ENCODE peak calls at places on chromosomes 5 and 9, in seven cellular contexts. One of them, this sample, is unnamed.

GRCh38 chr9:36847781-36848673 is 186.0 kb downstream of the PAX5 start:
- DNase-seq in activated effector memory CD4-positive, alpha-beta T cell treated with Interleukin-2 at 50 U/mL for 16 hours: no peak
- DNase-seq in EL: no peak
- DNase-seq in H54: no peak
- DNase-seq in fibroblast of mammary gland: no peak
- DNase-seq in ureter: no peak
- DNase-seq in NCI-H2081: no peak
- DNase-seq in this sample: no peak

GRCh38 chr5:163193886-163194285 is 243.5 kb upstream of the CCNG1 start:
- DNase-seq in NCI-H2081: no peak
- DNase-seq in fibroblast of mammary gland: no peak
- DNase-seq in ureter: no peak
- DNase-seq in EL: no peak
- DNase-seq in activated effector memory CD4-positive, alpha-beta T cell treated with Interleukin-2 at 50 U/mL for 16 hours: no peak
- DNase-seq in H54: no peak
- DNase-seq in this sample: no peak

GRCh38 chr5:150457112-150457511 is 7.6 kb upstream of the RPS14 start:
- DNase-seq in ureter: no peak
- DNase-seq in H54: no peak
- DNase-seq in EL: no peak
- DNase-seq in NCI-H2081: no peak
- DNase-seq in fibroblast of mammary gland: no peak
- DNase-seq in activated effector memory CD4-positive, alpha-beta T cell treated with Interleukin-2 at 50 U/mL for 16 hours: no peak
- DNase-seq in this sample: no peak

GRCh38 chr9:93814561-93814960 is 140.6 kb downstream of the BARX1 start:
- DNase-seq in fibroblast of mammary gland: no peak
- DNase-seq in activated effector memory CD4-positive, alpha-beta T cell treated with Interleukin-2 at 50 U/mL for 16 hours: no peak
- DNase-seq in ureter: no peak
- DNase-seq in NCI-H2081: peak
- DNase-seq in EL: no peak
- DNase-seq in H54: peak
- DNase-seq in this sample: no peak

GRCh38 chr5:180832638-180833068 is 28.4 kb downstream of the ZFP62 start:
- DNase-seq in activated effector memory CD4-positive, alpha-beta T cell treated with Interleukin-2 at 50 U/mL for 16 hours: no peak
- DNase-seq in ureter: peak
- DNase-seq in NCI-H2081: no peak
- DNase-seq in fibroblast of mammary gland: no peak
- DNase-seq in H54: no peak
- DNase-seq in EL: no peak
- DNase-seq in this sample: no peak

GRCh38 chr5:145797336-145797735 is 37.8 kb downstream of the PRELID2 start:
- DNase-seq in H54: no peak
- DNase-seq in fibroblast of mammary gland: peak
- DNase-seq in ureter: no peak
- DNase-seq in activated effector memory CD4-positive, alpha-beta T cell treated with Interleukin-2 at 50 U/mL for 16 hours: no peak
- DNase-seq in NCI-H2081: no peak
- DNase-seq in EL: peak
- DNase-seq in this sample: no peak

GRCh38 chr5:157924931-157925729 is 66.2 kb upstream of the CLINT1 start:
- DNase-seq in activated effector memory CD4-positive, alpha-beta T cell treated with Interleukin-2 at 50 U/mL for 16 hours: no peak
- DNase-seq in EL: peak
- DNase-seq in NCI-H2081: no peak
- DNase-seq in ureter: no peak
- DNase-seq in fibroblast of mammary gland: peak
- DNase-seq in H54: no peak
- DNase-seq in this sample: no peak

GRCh38 chr9:74499111-74499601 is 2.0 kb downstream of the RORB start:
- DNase-seq in activated effector memory CD4-positive, alpha-beta T cell treated with Interleukin-2 at 50 U/mL for 16 hours: no peak
- DNase-seq in EL: no peak
- DNase-seq in fibroblast of mammary gland: no peak
- DNase-seq in ureter: no peak
- DNase-seq in NCI-H2081: no peak
- DNase-seq in H54: no peak
- DNase-seq in this sample: no peak

GRCh38 chr9:119318371-119318770 is 50.9 kb downstream of the BRINP1 start:
- DNase-seq in H54: no peak
- DNase-seq in fibroblast of mammary gland: no peak
- DNase-seq in ureter: no peak
- DNase-seq in activated effector memory CD4-positive, alpha-beta T cell treated with Interleukin-2 at 50 U/mL for 16 hours: no peak
- DNase-seq in NCI-H2081: peak
- DNase-seq in EL: no peak
- DNase-seq in this sample: no peak

GRCh38 chr9:33233659-33234335 is 6.2 kb upstream of the SPINK4 start:
- DNase-seq in ureter: peak
- DNase-seq in activated effector memory CD4-positive, alpha-beta T cell treated with Interleukin-2 at 50 U/mL for 16 hours: no peak
- DNase-seq in EL: peak
- DNase-seq in NCI-H2081: peak
- DNase-seq in H54: peak
- DNase-seq in fibroblast of mammary gland: peak
- DNase-seq in this sample: peak

This sample was measured in body of pancreas.